ENCODE peak calls at places on chromosomes 3 and 15, in five cellular contexts. A is sigmoid colon, P is psoas muscle, U is lower lobe of right lung, J is heart left ventricle. I is an unnamed sample.

GRCh38 chr3:153621988-153622387 is 460.0 kb downstream of the RAP2B start:
- DNase-seq in A (no peak), P (no peak), U (no peak), J (no peak), I (no peak)

GRCh38 chr3:4474683-4475490 is 7.8 kb upstream of the SUMF1 start:
- DNase-seq in A (no peak), P (no peak), U (peak), J (peak), I (no peak)

GRCh38 chr3:112778298-112779008 is 68.2 kb downstream of the CD200R1L start:
- DNase-seq in A (no peak), P (no peak), U (no peak), J (no peak), I (no peak)

GRCh38 chr3:122992628-122993570 is 34.7 kb downstream of the SEMA5B start:
- DNase-seq in A (peak), P (peak), U (no peak), J (no peak), I (no peak)

GRCh38 chr15:64356443-64357040 is 569 bp upstream of the CSNK1G1 start:
- DNase-seq in A (no peak), P (no peak), U (no peak), J (no peak), I (no peak)

GRCh38 chr3:118636841-118637240 is 397.8 kb downstream of the IGSF11 start:
- DNase-seq in A (no peak), P (no peak), U (no peak), J (no peak), I (no peak)

GRCh38 chr3:46660003-46660402 is 33.5 kb downstream of the ALS2CL start:
- DNase-seq in A (no peak), P (no peak), U (no peak), J (no peak), I (no peak)

GRCh38 chr3:138461696-138462295 is 27.4 kb downstream of the ESYT3 start:
- DNase-seq in A (no peak), P (peak), U (peak), J (no peak), I (no peak)

GRCh38 chr15:62726461-62726860 is 316.1 kb upstream of the TPM1 start:
- DNase-seq in A (no peak), P (no peak), U (no peak), J (no peak), I (no peak)

DNA sequence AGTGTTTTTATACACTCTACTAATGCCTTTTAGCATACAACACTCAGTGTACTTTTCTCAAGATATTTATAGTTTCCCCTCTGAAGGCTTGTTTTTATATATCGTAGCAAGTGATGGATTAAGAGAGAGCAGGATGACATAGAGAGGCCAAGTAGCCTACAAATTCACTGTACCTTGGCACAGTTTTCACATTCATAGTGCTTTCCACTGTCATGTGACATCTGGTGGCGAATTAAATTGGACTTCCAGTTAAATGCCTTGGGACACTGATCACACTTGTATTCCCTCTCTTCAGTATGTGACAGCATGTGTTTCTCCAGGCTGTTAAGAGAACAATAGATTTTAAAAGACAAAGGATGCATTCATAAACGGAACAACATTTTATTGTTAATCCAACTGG is 541.1 kb downstream of the MECOM start:
- DNase-seq in A (no peak), P (no peak), U (no peak), J (no peak), I (no peak)
- TF ChIP-seq CTCF in A (no peak), P (no peak), U (no peak), J (no peak), I (no peak)

DNA sequence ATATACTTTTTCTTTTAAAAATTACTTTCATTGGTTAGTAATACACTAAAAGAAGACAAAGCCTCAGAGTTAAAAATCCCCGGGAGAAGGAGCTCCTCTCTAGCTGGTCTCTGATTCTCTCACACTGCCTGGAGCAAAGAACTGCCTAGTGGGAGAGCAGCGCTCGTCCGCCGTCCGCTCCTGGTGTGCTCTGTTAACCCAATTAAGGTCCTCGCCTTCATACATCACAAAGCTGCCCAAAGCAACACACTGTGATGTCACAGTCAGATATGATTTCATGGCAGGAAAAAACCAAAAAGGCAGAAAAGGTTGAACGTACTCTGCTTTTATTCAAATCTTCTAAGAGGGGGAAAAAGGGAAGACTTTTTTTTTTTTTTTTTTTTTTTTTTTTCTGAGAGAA is 114.9 kb downstream of the TIGIT start:
- DNase-seq in A (no peak), P (no peak), U (no peak), J (peak), I (no peak)
- H3K27ac ChIP-seq in A (no peak), P (peak), U (no peak), J (no peak), I (peak)

GRCh38 chr3:10002951-10003350 is 16.3 kb upstream of the EMC3 start:
- DNase-seq in A (peak), P (no peak), U (no peak), J (no peak), I (no peak)
- TF ChIP-seq CTCF in A (no peak), P (no peak), U (no peak), J (no peak), I (no peak)

DNA sequence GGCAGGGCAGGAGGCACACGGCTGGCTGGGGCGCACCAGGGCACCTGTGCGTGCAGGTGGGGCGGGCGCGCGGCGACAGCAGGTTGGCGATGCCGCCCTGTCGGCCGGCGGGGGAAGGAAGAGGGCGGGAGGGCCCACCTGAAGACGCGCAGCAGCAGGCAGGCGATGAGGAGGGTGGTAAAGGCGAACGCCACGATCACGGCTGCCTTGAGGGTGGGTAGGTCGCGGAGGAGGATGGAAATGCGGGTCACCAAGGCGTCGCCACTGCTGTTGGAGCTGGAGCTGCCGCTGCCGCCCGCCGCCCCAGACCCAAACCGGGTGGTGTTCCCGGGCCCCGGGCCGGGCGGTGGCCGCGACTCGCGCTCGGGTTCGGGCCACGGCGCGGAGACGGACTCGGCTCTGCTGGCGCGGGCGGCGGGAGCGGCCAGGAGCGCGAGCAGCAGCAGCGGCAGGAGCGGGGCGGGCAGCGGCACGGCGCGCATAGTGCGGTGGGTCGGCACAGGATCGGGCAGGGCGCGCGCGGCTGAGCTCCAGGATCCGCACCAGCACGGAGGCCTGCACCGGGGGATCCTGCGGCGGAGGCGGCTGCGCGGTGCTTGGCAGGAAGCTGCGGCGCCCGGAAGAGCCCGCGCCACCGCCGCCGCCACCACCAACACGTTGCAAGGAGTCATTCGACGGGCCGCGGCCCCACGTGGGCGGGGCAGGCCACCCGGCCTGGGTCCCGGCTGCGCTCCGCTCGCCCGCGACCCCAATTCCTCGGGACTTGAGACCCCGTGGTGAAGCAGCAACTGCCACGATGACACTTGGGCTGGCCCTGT is at the start of gene FAM174B:
- DNase-seq in A (peak), P (peak), U (peak), J (peak), I (peak)
- H3K27ac ChIP-seq in A (peak), P (peak), U (peak), J (peak), I (no peak)

DNA sequence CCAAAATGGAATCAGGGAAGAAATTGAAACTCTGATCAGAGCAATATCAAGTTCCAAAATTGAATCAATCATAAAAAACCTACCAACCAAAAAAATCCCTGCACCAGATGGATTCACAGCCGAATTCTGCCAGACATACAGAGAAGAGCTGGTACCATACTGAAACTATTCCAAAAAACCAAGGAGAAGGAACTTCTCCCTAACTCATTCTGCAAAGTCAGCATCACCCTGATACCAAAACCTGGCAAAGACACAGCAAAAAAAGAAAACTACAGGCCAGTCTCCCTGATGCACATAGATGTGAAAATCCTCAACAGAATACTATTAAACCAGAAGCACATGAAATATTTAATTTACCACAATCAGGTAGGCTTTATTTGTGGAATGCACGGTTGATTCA is 118.1 kb downstream of the MYRIP start:
- DNase-seq in A (no peak), P (no peak), U (no peak), J (no peak), I (no peak)
- TF ChIP-seq CTCF in A (no peak), P (no peak), U (no peak), J (no peak), I (no peak)